ENCODE peak calls at places on chromosomes 11 and 22, in six cellular contexts. D, Z, P, K, E and J are unnamed samples.

GRCh38 chr11:48020092-48020755 is 39.9 kb downstream of the PTPRJ start:
- DNase-seq in K (no peak), Z (no peak), D (peak), E (no peak), P (no peak), J (no peak)

GRCh38 chr11:70203749-70204465 is 811 bp downstream of the FADD start:
- DNase-seq in Z (peak), P (peak), D (peak), K (peak), E (peak), J (peak)

GRCh38 chr22:30903876-30904460 is 64.6 kb downstream of the MORC2 start:
- DNase-seq in P (no peak), D (no peak), E (no peak), Z (no peak), K (no peak), J (no peak)

GRCh38 chr11:133476570-133477262 is 55.6 kb downstream of the OPCML start:
- DNase-seq in Z (no peak), E (no peak), P (no peak), D (no peak), K (no peak), J (no peak)

GRCh38 chr11:16945671-16946469 is 68.3 kb downstream of the PLEKHA7 start:
- DNase-seq in E (peak), D (peak), Z (no peak), K (no peak), P (no peak), J (peak)

GRCh38 chr11:57199330-57199729 is 17.6 kb downstream of the LRRC55 start:
- DNase-seq in Z (no peak), K (no peak), E (no peak), P (no peak), D (no peak), J (no peak)

GRCh38 chr11:93000511-93001476 is 31.3 kb downstream of the MTNR1B start:
- DNase-seq in K (no peak), D (peak), Z (peak), P (no peak), E (peak), J (peak)

GRCh38 chr11:464316-464715 is 14.2 kb downstream of the PTDSS2 start:
- DNase-seq in E (no peak), P (no peak), K (peak), Z (no peak), D (no peak), J (no peak)

GRCh38 chr11:103582351-103582909 is 454.0 kb upstream of the DDI1 start:
- DNase-seq in Z (no peak), D (no peak), E (peak), P (no peak), K (no peak), J (no peak)

GRCh38 chr22:47047321-47048122 is 285.1 kb downstream of the TBC1D22A start:
- DNase-seq in D (no peak), E (no peak), K (peak), Z (no peak), P (peak), J (no peak)

GRCh38 chr22:46024136-46024840 is 47.3 kb upstream of the WNT7B start:
- DNase-seq in P (peak), E (no peak), D (no peak), Z (no peak), K (no peak), J (no peak)

GRCh38 chr22:37230673-37231405 is 13.2 kb downstream of the RAC2 start:
- DNase-seq in Z (no peak), K (peak), P (no peak), D (no peak), E (no peak), J (no peak)

GRCh38 chr11:65422633-65423515 is at the start of gene NEAT1:
- DNase-seq in K (peak), E (peak), Z (no peak), P (peak), D (peak), J (peak)

GRCh38 chr11:130774703-130775102 is 141.6 kb downstream of the SNX19 start:
- DNase-seq in E (peak), Z (no peak), P (no peak), D (no peak), K (no peak), J (no peak)

GRCh38 chr11:370087-370941 is 1.0 kb downstream of the B4GALNT4 start:
- DNase-seq in D (no peak), E (no peak), P (no peak), K (peak), Z (no peak), J (no peak)

GRCh38 chr11:96388891-96389603 is 665 bp downstream of the CCDC82 start:
- DNase-seq in E (no peak), D (no peak), P (no peak), Z (peak), K (no peak), J (peak)

GRCh38 chr11:12827929-12828812 is 153.9 kb downstream of the TEAD1 start:
- DNase-seq in Z (no peak), D (peak), P (no peak), K (no peak), E (peak), J (peak)

GRCh38 chr11:128411812-128412211 is 175.5 kb downstream of the ETS1 start:
- DNase-seq in P (no peak), K (no peak), Z (no peak), D (no peak), E (no peak), J (no peak)

GRCh38 chr22:36912694-36913430 is 566 bp upstream of the CSF2RB start:
- DNase-seq in D (no peak), P (peak), Z (no peak), E (no peak), K (no peak), J (no peak)

GRCh38 chr22:48536691-48537591 is 1290.7 kb downstream of the BRD1 start:
- DNase-seq in K (peak), Z (no peak), P (peak), D (no peak), E (no peak), J (no peak)

GRCh38 chr11:72091292-72091691 is 10.6 kb downstream of the LRRC51 start:
- DNase-seq in P (peak), D (peak), Z (peak), E (peak), K (peak), J (peak)

GRCh38 chr22:50325444-50326224 is 1.2 kb downstream of the DENND6B start:
- DNase-seq in D (no peak), K (no peak), P (no peak), Z (no peak), E (no peak), J (no peak)

GRCh38 chr22:50327711-50328019 is 853 bp upstream of the DENND6B start:
- DNase-seq in E (no peak), K (no peak), P (no peak), Z (no peak), D (no peak), J (no peak)

GRCh38 chr22:50326225-50326958 is 420 bp downstream of the DENND6B start:
- DNase-seq in K (no peak), D (no peak), P (no peak), E (no peak), Z (no peak), J (no peak)

GRCh38 chr22:50329236-50329635 is 2.4 kb upstream of the DENND6B start:
- DNase-seq in P (no peak), E (peak), K (no peak), D (peak), Z (no peak), J (no peak)

GRCh38 chr22:50326959-50327710 is at the start of gene DENND6B:
- DNase-seq in P (peak), E (peak), K (peak), D (peak), Z (peak), J (no peak)
- H3K27ac ChIP-seq in P (peak), E (peak), K (peak), D (peak), Z (peak), J (peak)

GRCh38 chr11:63911876-63912275 is 5.1 kb downstream of the RCOR2 start:
- DNase-seq in D (no peak), E (no peak), Z (no peak), K (no peak), P (no peak), J (no peak)

GRCh38 chr11:63911440-63911839 is 5.5 kb downstream of the RCOR2 start:
- DNase-seq in E (no peak), K (peak), P (no peak), D (no peak), Z (no peak), J (no peak)

GRCh38 chr11:63913866-63914830 is 2.8 kb downstream of the RCOR2 start:
- DNase-seq in E (no peak), D (no peak), P (no peak), K (no peak), Z (no peak), J (no peak)

GRCh38 chr11:63910605-63911195 is 6.3 kb downstream of the RCOR2 start:
- DNase-seq in E (no peak), Z (no peak), P (no peak), D (no peak), K (no peak), J (no peak)

GRCh38 chr11:63912678-63913077 is 4.3 kb downstream of the RCOR2 start:
- DNase-seq in P (no peak), K (no peak), D (no peak), Z (no peak), E (no peak), J (no peak)
- TF ChIP-seq CTCF in P (no peak), K (no peak), D (no peak), Z (no peak), E (no peak), J (no peak)

DNA sequence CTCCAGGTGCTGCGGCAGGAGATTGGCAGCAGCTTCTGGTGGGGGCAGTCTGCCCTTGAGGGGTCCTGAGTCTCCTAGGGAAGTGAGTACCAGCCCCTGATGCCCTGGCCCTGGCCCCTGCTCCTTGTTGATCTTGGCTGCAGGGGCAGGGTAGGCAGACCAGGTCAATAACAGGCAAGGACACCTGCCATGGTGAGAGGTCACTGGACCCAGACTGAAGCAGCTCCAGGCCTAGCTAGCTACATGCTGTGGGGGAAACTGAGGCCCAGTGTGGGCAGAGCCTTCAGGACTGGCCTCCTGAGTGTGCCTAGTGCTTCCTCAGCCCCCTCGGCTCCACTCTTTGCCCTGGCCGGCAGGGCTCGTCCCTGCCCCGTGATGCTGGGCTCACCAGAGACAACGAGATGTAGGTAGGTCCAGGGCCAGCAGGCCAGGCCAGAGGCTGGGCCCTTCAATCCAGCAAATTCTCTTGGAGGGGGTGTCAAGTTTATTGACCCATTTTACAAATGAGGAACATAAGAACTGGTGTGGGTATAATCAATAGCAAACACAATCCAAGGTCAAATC is 20.4 kb downstream of the RTN4R start:
- DNase-seq in D (no peak), P (no peak), Z (no peak), E (no peak), K (no peak), J (no peak)
- H3K27ac ChIP-seq in D (no peak), P (no peak), Z (no peak), E (no peak), K (no peak), J (no peak)

GRCh38 chr22:22061085-22062077 is 78.8 kb upstream of the TOP3B start:
- DNase-seq in Z (no peak), P (peak), E (peak), K (no peak), D (peak), J (peak)
- TF ChIP-seq CTCF in Z (peak), P (no peak), E (no peak), K (peak), D (peak), J (peak)

DNA sequence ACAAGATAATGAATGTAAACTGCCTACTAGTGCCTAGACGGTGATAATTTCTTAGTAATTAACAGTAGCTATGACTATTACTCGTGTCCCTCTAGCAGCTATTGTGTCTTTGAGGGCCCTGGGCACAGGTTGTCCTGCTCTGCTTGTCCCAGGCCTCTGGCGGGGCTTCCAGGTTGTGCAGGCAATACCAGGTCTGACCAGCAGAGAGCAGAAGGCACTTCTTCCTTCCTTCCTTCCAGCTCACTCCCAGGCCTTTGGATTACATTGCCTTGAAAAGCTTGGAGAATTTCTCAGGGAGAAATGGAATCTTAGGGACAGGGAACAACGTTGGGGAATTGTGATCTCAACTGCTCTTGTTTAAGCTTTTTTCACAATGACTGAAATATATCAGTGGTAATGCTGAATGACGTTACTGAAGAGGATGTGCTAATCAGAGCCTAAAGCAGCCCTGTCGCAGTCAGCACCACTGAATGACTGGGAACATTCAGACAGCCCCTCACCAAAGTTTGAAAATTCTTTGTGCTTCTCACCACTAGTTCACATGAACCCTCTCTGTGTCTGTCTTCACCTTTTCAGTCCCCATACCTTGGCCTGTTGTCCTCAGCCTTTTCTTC is 8.4 kb upstream of the CCKBR start:
- DNase-seq in E (peak), K (peak), Z (peak), P (peak), D (peak), J (peak)
- H3K27ac ChIP-seq in E (no peak), K (no peak), Z (no peak), P (no peak), D (no peak), J (no peak)

DNA sequence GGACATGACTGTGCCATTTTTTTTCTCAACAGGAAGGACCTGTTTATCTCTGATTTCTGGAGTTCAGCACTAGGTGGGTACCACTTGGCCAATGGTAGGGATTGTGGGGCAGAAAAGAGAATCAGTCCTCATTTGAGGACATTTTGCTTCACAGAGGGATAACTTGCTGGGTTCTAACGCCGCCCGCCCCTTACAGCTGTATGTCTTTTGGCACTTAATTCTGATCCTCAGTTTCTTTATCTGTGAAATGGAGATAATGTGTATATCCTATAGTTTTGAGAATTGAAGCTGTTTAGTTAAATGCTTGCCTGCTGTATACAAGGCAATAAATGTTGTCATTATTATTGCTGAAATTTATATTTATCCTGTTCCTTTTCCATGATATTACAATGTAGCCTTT is 2.3 kb downstream of the SRRD start:
- DNase-seq in E (no peak), Z (no peak), K (no peak), D (no peak), P (no peak), J (no peak)
- TF ChIP-seq CTCF in E (no peak), Z (no peak), K (no peak), D (no peak), P (no peak), J (no peak)

DNA sequence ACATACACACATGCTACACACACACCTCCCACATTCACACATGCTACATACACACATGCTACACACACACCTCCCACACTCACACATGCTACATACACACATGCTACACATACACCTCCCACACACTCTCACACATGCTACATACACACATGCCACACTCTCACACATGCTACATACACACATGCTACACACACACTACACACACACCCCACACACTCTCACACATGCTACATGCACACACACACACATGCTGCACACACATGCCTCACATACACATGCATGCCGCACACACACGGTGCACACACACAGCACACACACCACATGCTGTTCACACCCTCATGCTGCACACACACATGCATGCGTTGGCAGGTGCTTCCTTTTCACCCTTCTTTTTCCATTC is 495.4 kb downstream of the NTM start:
- DNase-seq in Z (no peak), D (no peak), K (no peak), P (no peak), E (no peak), J (no peak)
- H3K27ac ChIP-seq in Z (no peak), D (no peak), K (no peak), P (no peak), E (no peak), J (no peak)

GRCh38 chr11:120835601-120836228 is 188.2 kb upstream of the TBCEL start:
- DNase-seq in P (no peak), K (no peak), D (no peak), Z (no peak), E (peak), J (no peak)
- TF ChIP-seq CTCF in P (no peak), K (no peak), D (no peak), Z (no peak), E (peak), J (no peak)

GRCh38 chr11:95104121-95104830 is 14.6 kb downstream of the ENDOD1 start:
- DNase-seq in Z (no peak), E (peak), D (no peak), K (no peak), P (no peak), J (no peak)

GRCh38 chr11:95111923-95112540 is 22.4 kb downstream of the ENDOD1 start:
- DNase-seq in E (no peak), P (no peak), K (no peak), D (no peak), Z (no peak), J (no peak)

GRCh38 chr11:95108159-95108611 is 18.5 kb downstream of the ENDOD1 start:
- DNase-seq in D (peak), K (peak), P (no peak), E (peak), Z (no peak), J (peak)

GRCh38 chr11:95104916-95105315 is 15.3 kb downstream of the ENDOD1 start:
- DNase-seq in E (no peak), D (no peak), K (no peak), Z (no peak), P (no peak), J (no peak)

DNA sequence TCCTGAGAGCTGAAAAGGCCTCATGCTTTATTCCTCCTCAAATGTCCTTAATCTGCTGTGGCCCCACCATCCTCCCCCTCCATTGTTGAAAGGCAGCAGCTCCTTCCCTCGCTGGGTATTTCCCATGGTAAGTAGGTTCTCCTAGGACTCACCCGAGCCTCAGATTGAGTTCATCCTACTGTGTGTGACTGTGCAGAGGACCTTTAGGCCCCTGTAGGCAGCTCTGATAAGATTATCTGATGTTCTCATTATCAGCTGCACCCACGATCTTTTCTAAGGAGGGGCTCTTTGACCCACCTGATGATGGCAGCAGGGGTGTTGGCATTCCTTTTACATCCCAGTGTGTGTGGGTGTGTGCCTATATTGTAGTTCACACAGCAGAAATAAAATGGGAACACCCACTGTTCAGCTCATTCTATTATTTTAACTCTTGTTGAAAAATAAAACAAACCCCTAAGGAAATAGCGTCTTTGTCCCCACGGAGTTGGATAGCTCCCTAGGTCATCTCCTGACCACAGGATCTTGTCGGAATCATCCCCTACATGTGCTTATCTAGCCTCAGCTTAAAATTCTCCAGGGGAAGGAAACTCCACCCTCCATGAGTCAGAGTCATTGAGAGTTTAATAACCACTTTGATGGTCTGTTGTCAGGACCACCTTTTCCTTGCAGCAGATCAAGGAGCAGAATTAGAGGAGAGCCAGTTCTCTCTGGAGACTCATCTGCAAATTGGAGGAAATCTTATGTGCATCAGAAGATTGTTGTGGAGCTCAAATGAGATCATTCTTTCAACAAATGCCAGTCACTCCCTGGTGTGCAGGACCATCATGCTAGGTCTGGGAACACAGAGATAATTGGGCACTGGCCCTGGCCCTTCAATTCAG is 19.3 kb downstream of the ENDOD1 start:
- DNase-seq in E (no peak), P (no peak), D (peak), K (no peak), Z (no peak), J (no peak)
- H3K27ac ChIP-seq in E (peak), P (peak), D (no peak), K (peak), Z (no peak), J (peak)